ENCODE peak calls at places on chromosomes 7 and 10, in six cellular contexts. M is tibial artery, F is fibroblast of villous mesenchyme, B is cardiac fibroblast, S is uterus, R is PC-9. A is an unnamed sample.

GRCh38 chr10:31928531-31929259 is at the start of gene ARHGAP12:
- DNase-seq in M (peak), R (peak), S (peak), F (peak), B (peak), A (peak)

GRCh38 chr7:13032524-13032923 is 345.1 kb downstream of the ARL4A start:
- DNase-seq in S (no peak), B (no peak), M (no peak), R (no peak), F (no peak), A (no peak)

GRCh38 chr10:74150151-74151056 is at the start of gene AP3M1:
- DNase-seq in M (peak), B (no peak), R (peak), F (no peak), S (peak), A (no peak)

GRCh38 chr7:106417273-106417902 is 132.6 kb upstream of the NAMPT start:
- DNase-seq in S (no peak), F (no peak), M (no peak), R (peak), B (no peak), A (no peak)

GRCh38 chr10:96765406-96766240 is 45.3 kb upstream of the PIK3AP1 start:
- DNase-seq in R (peak), M (peak), F (peak), S (peak), B (peak), A (peak)

GRCh38 chr7:42315631-42316030 is 78.6 kb upstream of the GLI3 start:
- DNase-seq in M (no peak), S (no peak), F (peak), B (no peak), R (no peak), A (peak)

GRCh38 chr7:114708646-114709045 is 213.2 kb upstream of the MDFIC start:
- DNase-seq in S (no peak), B (no peak), R (no peak), F (no peak), M (no peak), A (no peak)

GRCh38 chr7:54260868-54261475 is 281.2 kb upstream of the VSTM2A start:
- DNase-seq in M (no peak), F (peak), B (no peak), R (no peak), S (no peak), A (no peak)

GRCh38 chr10:89062861-89063260 is 72.3 kb downstream of the FAS start:
- DNase-seq in M (no peak), S (no peak), B (peak), R (no peak), F (no peak), A (no peak)

GRCh38 chr10:35770817-35771355 is 128.8 kb upstream of the FZD8 start:
- DNase-seq in M (no peak), R (no peak), S (no peak), F (no peak), B (no peak), A (no peak)

GRCh38 chr10:62851449-62851848 is 35.3 kb upstream of the EGR2 start:
- DNase-seq in R (no peak), B (peak), M (no peak), S (no peak), F (peak), A (no peak)

GRCh38 chr7:109782806-109783205 is 1213.1 kb downstream of the DNAJB9 start:
- DNase-seq in R (no peak), B (no peak), F (no peak), S (no peak), M (no peak), A (no peak)

GRCh38 chr7:156475666-156476065 is 164.9 kb upstream of the RNF32 start:
- DNase-seq in M (no peak), R (no peak), F (peak), S (no peak), B (peak), A (peak)

GRCh38 chr10:62017141-62017870 is 115.8 kb downstream of the ARID5B start:
- DNase-seq in F (peak), S (no peak), M (no peak), B (no peak), R (no peak), A (peak)

GRCh38 chr7:46478046-46478445 is 557.0 kb upstream of the IGFBP3 start:
- DNase-seq in F (peak), R (no peak), B (peak), S (no peak), M (no peak), A (peak)

GRCh38 chr7:135102372-135102771 is 45.5 kb upstream of the TMEM140 start:
- DNase-seq in B (no peak), S (no peak), R (no peak), F (no peak), M (no peak), A (no peak)

GRCh38 chr10:33330543-33331019 is 3.9 kb downstream of the NRP1 start:
- DNase-seq in M (peak), R (peak), S (peak), F (peak), B (peak), A (peak)

GRCh38 chr7:7595451-7595850 is 28.8 kb downstream of the MIOS start:
- DNase-seq in F (peak), B (peak), S (no peak), M (no peak), R (no peak), A (peak)

GRCh38 chr7:44973610-44974401 is 5.0 kb downstream of the MYO1G start:
- DNase-seq in F (peak), R (peak), M (no peak), B (peak), S (no peak), A (no peak)

GRCh38 chr7:24980695-24981543 is 941 bp upstream of the OSBPL3 start:
- DNase-seq in R (peak), F (peak), S (peak), M (peak), B (peak), A (peak)

GRCh38 chr10:13298748-13299436 is 972 bp downstream of the PHYH start:
- DNase-seq in B (no peak), F (no peak), M (no peak), S (no peak), R (no peak), A (no peak)

GRCh38 chr7:1470901-1471300 is 11.6 kb upstream of the MICALL2 start:
- DNase-seq in B (no peak), M (no peak), R (no peak), F (no peak), S (no peak), A (no peak)

GRCh38 chr10:124602646-124603365 is 141.2 kb downstream of the LHPP start:
- DNase-seq in R (no peak), F (no peak), B (no peak), S (no peak), M (no peak), A (no peak)

GRCh38 chr7:25260862-25261454 is 32.7 kb upstream of the NPVF start:
- DNase-seq in B (peak), M (no peak), F (peak), R (no peak), S (no peak), A (peak)

GRCh38 chr7:28986723-28987122 is 28.6 kb upstream of the TRIL start:
- DNase-seq in F (peak), R (no peak), S (peak), M (no peak), B (peak), A (peak)

GRCh38 chr7:56493704-56494450 is 377.7 kb upstream of the NUPR2 start:
- DNase-seq in S (no peak), F (no peak), R (no peak), B (no peak), M (no peak), A (no peak)

GRCh38 chr10:30639946-30640786 is 10.6 kb upstream of the LYZL2 start:
- DNase-seq in M (no peak), B (peak), F (peak), S (no peak), R (no peak), A (peak)

GRCh38 chr7:152891160-152891621 is 131.6 kb downstream of the ACTR3B start:
- DNase-seq in F (no peak), B (no peak), R (no peak), S (no peak), M (no peak), A (no peak)

GRCh38 chr10:127424594-127425264 is 124.4 kb upstream of the NPS start:
- DNase-seq in B (peak), R (no peak), F (peak), S (peak), M (no peak), A (peak)

GRCh38 chr7:116525913-116526857 is 1.3 kb downstream of the CAV1 start:
- DNase-seq in M (peak), S (peak), B (peak), R (peak), F (peak), A (peak)

GRCh38 chr7:102230593-102230992 is 56.1 kb upstream of the SH2B2 start:
- DNase-seq in B (peak), S (no peak), M (no peak), F (peak), R (no peak), A (peak)

GRCh38 chr7:128032605-128033235 is 1.5 kb upstream of the LRRC4 start:
- DNase-seq in M (no peak), R (no peak), B (no peak), S (no peak), F (no peak), A (no peak)

GRCh38 chr10:28624351-28624750 is 53.0 kb upstream of the BAMBI start:
- DNase-seq in S (no peak), M (no peak), F (no peak), B (no peak), R (no peak), A (no peak)

GRCh38 chr7:2384354-2385243 is 18.8 kb upstream of the CHST12 start:
- DNase-seq in B (no peak), M (no peak), F (no peak), S (no peak), R (peak), A (no peak)

GRCh38 chr7:98713411-98713810 is 96.3 kb downstream of the NPTX2 start:
- DNase-seq in R (no peak), B (no peak), M (no peak), S (no peak), F (no peak), A (no peak)

GRCh38 chr10:87817873-87818504 is at the start of gene ATAD1:
- DNase-seq in S (peak), M (peak), R (peak), F (peak), B (peak), A (peak)

GRCh38 chr7:99918959-99919813 is at the start of gene TRIM4:
- DNase-seq in M (peak), F (peak), S (peak), R (peak), B (peak), A (peak)
- TF ChIP-seq CTCF in M (peak), F (no peak), S (no peak), R (no peak), B (peak), A (peak)

DNA sequence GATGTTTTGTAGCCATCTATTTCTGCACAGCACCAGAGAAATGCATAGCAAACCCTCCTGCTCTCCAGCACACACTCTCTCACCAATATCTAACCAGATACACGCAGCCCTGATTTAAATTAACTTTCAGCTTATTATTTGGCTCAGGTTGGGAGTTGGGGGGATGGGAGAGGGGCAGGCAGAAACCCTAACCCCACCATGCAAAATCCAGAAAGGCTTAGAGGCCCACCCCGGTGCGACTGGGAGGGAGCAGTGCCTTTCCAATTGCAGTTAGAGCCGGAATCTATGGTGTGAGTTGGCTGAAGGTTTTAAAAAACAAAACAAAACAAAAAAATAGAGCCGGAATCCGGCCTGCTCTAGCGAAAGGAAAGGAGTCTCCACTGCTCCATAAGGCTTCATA is 3.0 kb downstream of the IGF2BP3 start:
- DNase-seq in B (no peak), F (no peak), S (no peak), M (no peak), R (no peak), A (no peak)
- H3K4me3 ChIP-seq in B (peak), F (peak), S (no peak), M (no peak), R (peak), A (peak)

GRCh38 chr7:138979226-138979979 is 1.8 kb downstream of the KIAA1549 start:
- DNase-seq in B (peak), M (no peak), R (no peak), S (no peak), F (no peak), A (peak)
- TF ChIP-seq CTCF in B (no peak), M (no peak), R (peak), S (no peak), F (no peak), A (peak)

DNA sequence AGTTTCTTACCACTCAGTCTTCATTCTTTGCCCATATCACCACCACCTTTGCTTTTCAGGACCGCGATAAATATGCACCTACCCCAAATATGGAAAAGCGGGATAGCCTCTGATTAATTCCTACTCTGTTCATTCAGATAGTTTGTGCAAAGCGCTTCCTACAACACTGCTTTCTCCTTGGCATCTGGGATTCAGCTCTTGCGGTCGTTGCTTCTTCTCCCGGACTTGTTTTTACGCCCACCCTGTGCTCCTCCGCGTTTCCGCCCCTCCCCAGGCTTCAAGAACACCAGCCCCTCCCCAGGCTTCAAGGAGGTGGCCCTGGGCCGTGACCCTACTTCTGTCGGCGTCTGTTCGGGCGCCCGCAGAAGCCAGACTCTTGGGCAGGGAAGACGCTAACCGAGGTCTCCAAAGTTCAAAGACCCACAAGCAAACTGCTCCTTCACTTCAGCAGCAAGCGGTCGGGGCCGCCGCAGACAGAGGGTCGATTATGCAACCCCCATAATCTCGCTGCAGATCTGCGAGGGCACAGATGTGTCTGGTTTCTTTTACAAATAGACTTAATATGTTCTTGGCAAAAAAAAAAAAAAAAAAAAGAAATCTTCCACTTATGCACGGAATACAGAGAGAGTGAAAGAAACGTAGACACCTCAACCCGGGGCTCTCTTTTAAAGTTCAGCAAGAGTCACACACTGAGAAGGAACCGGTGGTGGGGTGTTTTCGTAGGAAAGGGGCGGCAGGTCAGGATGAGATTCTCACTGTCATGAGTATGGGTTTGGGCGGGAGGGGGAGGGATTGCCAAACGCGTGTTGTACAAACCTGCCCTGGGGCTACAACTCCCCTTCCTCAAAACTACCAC is 2.0 kb downstream of the DLX5 start:
- DNase-seq in R (no peak), M (no peak), F (no peak), S (no peak), B (no peak), A (no peak)
- H3K4me3 ChIP-seq in R (no peak), M (peak), F (no peak), S (no peak), B (no peak), A (no peak)

GRCh38 chr7:113521468-113521867 is 397.3 kb downstream of the PPP1R3A start:
- DNase-seq in B (no peak), M (no peak), F (no peak), R (no peak), S (no peak), A (no peak)
- TF ChIP-seq CTCF in B (no peak), M (no peak), F (no peak), R (no peak), S (no peak), A (no peak)

GRCh38 chr10:91908358-91909177 is 718 bp downstream of the FGFBP3 start:
- DNase-seq in M (peak), F (peak), B (peak), S (peak), R (peak), A (peak)

GRCh38 chr10:91910467-91910866 is 1.2 kb upstream of the FGFBP3 start:
- DNase-seq in M (no peak), B (no peak), S (no peak), R (no peak), F (no peak), A (no peak)

GRCh38 chr10:91907033-91907594 is 2.2 kb downstream of the FGFBP3 start:
- DNase-seq in F (no peak), R (no peak), B (no peak), S (no peak), M (no peak), A (peak)

GRCh38 chr10:91907914-91908357 is 1.4 kb downstream of the FGFBP3 start:
- DNase-seq in R (no peak), F (peak), S (no peak), B (no peak), M (no peak), A (no peak)

GRCh38 chr10:91909178-91909677 is at the start of gene FGFBP3:
- DNase-seq in R (peak), F (peak), B (peak), M (no peak), S (peak), A (peak)
- H3K4me3 ChIP-seq in R (peak), F (peak), B (peak), M (peak), S (peak), A (peak)

GRCh38 chr10:52744057-52744819 is 28.3 kb downstream of the MBL2 start:
- DNase-seq in R (no peak), B (no peak), F (no peak), M (no peak), S (no peak), A (no peak)

GRCh38 chr10:52741851-52742250 is 30.7 kb downstream of the MBL2 start:
- DNase-seq in M (no peak), S (no peak), F (no peak), B (no peak), R (no peak), A (no peak)

GRCh38 chr10:52747680-52748079 is 24.9 kb downstream of the MBL2 start:
- DNase-seq in S (no peak), M (no peak), B (no peak), R (no peak), F (no peak), A (no peak)

GRCh38 chr10:52742723-52743122 is 29.9 kb downstream of the MBL2 start:
- DNase-seq in R (no peak), M (no peak), F (no peak), B (no peak), S (no peak), A (no peak)

DNA sequence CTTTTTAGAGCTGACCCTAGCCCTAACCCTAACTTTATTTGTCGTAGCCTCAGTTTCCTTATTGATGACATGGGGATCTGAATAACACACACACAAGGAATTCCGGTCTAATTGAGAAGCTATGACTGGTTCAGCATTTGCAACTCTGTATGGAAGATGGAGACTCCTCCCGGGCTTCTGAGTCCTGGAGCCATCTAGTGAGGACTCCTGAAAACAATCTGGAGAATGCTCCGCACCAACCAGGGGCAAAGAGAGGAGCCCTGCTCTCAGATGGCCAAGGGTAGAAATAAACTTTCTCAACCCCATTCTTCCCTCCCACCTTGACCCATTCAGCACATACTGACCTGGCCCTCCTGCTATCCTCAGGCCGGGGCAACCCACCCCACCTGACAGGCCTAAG is 26.4 kb downstream of the MBL2 start:
- DNase-seq in F (no peak), R (no peak), M (no peak), B (no peak), S (no peak), A (no peak)
- TF ChIP-seq CTCF in F (no peak), R (no peak), M (no peak), B (peak), S (no peak), A (peak)

GRCh38 chr7:51313276-51314035 is 3.2 kb downstream of the COBL start:
- DNase-seq in F (no peak), B (no peak), R (no peak), S (no peak), M (no peak), A (no peak)
- H3K4me3 ChIP-seq in F (no peak), B (no peak), R (no peak), S (no peak), M (no peak), A (no peak)

GRCh38 chr10:69409176-69409495 is 7.6 kb downstream of the TACR2 start:
- DNase-seq in F (no peak), R (no peak), B (no peak), S (no peak), M (no peak), A (no peak)

GRCh38 chr10:69406302-69406811 is 10.4 kb downstream of the TACR2 start:
- DNase-seq in B (peak), S (peak), M (peak), R (no peak), F (no peak), A (no peak)

GRCh38 chr10:69408318-69409175 is 8.2 kb downstream of the TACR2 start:
- DNase-seq in F (peak), R (peak), B (peak), S (peak), M (peak), A (peak)

GRCh38 chr10:69406816-69407580 is 9.7 kb downstream of the TACR2 start:
- DNase-seq in B (no peak), S (no peak), M (no peak), F (no peak), R (no peak), A (no peak)

DNA sequence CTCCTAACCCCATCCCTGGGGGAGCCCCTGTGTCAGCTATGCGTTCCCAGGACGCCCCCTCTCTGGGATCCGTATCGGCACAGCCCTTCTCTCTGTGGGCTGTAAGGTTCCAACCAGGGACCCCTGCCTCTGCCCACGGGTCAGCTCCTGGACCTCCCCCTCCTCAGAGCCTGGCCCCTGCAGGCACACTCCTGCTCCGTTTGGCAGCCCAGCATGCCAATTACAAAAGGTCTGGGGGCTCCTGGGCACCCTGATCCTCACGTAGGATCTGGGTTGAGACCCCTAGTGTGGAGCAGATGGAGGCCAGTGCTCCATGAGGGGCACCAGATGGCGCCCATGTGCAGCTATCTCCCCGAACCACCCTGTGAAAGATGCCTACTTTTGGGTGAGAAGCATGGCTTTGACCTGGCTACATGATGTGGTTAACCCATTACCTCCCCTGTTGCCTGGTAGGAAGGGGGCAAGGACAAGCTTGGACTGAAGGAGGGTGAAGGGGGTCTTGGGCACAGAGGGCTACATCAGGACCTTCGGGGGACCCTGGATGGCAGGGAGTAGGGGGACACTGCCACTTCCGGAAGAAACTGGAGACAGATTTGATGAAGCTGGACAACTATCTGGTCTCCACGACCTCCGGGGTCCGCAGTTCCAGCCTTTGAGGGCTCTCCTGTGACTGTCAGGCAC is 9.0 kb downstream of the TACR2 start:
- DNase-seq in S (no peak), R (no peak), B (no peak), M (no peak), F (no peak), A (no peak)
- TF ChIP-seq CTCF in S (no peak), R (peak), B (peak), M (no peak), F (peak), A (peak)